ENCODE peak calls at places on chromosomes 13 and 19, in four cellular contexts. One of them, this sample, is unnamed.

GRCh38 chr13:87954116-87954515 is 282.9 kb downstream of the SLITRK5 start:
- DNase-seq in pulmonary artery endothelial cell: no peak
- DNase-seq in OCI-LY7: no peak
- DNase-seq in heart right ventricle: no peak
- DNase-seq in this sample: no peak

GRCh38 chr19:52778811-52779210 is 7.8 kb downstream of the ZNF600 start:
- DNase-seq in pulmonary artery endothelial cell: no peak
- DNase-seq in heart right ventricle: no peak
- DNase-seq in OCI-LY7: no peak
- DNase-seq in this sample: no peak

GRCh38 chr13:104764600-104764999 is 1698.4 kb upstream of the SLC10A2 start:
- DNase-seq in heart right ventricle: no peak
- DNase-seq in OCI-LY7: no peak
- DNase-seq in pulmonary artery endothelial cell: no peak
- DNase-seq in this sample: no peak

GRCh38 chr19:45376045-45376724 is 5.8 kb upstream of the ERCC2 start:
- DNase-seq in OCI-LY7: no peak
- DNase-seq in pulmonary artery endothelial cell: peak; percentile 91
- DNase-seq in heart right ventricle: no peak
- DNase-seq in this sample: peak; percentile 87

GRCh38 chr19:22545751-22546150 is 88.4 kb upstream of the ZNF492 start:
- DNase-seq in OCI-LY7: peak; percentile 57
- DNase-seq in pulmonary artery endothelial cell: no peak
- DNase-seq in heart right ventricle: peak; percentile 21
- DNase-seq in this sample: peak; percentile 86

GRCh38 chr19:19405919-19406877 is 723 bp downstream of the GATAD2A start:
- DNase-seq in heart right ventricle: peak; percentile 61
- DNase-seq in OCI-LY7: peak; percentile 52
- DNase-seq in pulmonary artery endothelial cell: no peak
- DNase-seq in this sample: peak; percentile 54

GRCh38 chr19:47257411-47258169 is 1.3 kb downstream of the CCDC9 start:
- DNase-seq in heart right ventricle: no peak
- DNase-seq in OCI-LY7: no peak
- DNase-seq in pulmonary artery endothelial cell: no peak
- DNase-seq in this sample: no peak

GRCh38 chr19:53951947-53952346 is 10.8 kb upstream of the CACNG8 start:
- DNase-seq in OCI-LY7: no peak
- DNase-seq in heart right ventricle: no peak
- DNase-seq in pulmonary artery endothelial cell: no peak
- DNase-seq in this sample: no peak

GRCh38 chr13:56335775-56336174 is 804.9 kb upstream of the PRR20A start:
- DNase-seq in heart right ventricle: no peak
- DNase-seq in OCI-LY7: no peak
- DNase-seq in pulmonary artery endothelial cell: no peak
- DNase-seq in this sample: no peak

GRCh38 chr19:14840206-14840605 is 5.2 kb upstream of the OR7A5 start:
- DNase-seq in pulmonary artery endothelial cell: no peak
- DNase-seq in heart right ventricle: no peak
- DNase-seq in OCI-LY7: no peak
- DNase-seq in this sample: no peak

GRCh38 chr19:14542721-14543328 is 13.4 kb downstream of the TECR start:
- DNase-seq in heart right ventricle: no peak
- DNase-seq in pulmonary artery endothelial cell: no peak
- DNase-seq in OCI-LY7: no peak
- DNase-seq in this sample: no peak

GRCh38 chr19:31350693-31351211 is 1.5 kb upstream of the TSHZ3 start:
- DNase-seq in pulmonary artery endothelial cell: no peak
- DNase-seq in OCI-LY7: no peak
- DNase-seq in heart right ventricle: peak; percentile 66
- DNase-seq in this sample: peak; percentile 61

GRCh38 chr19:58098682-58098998 is 609 bp upstream of the ZSCAN18 start:
- DNase-seq in OCI-LY7: no peak
- DNase-seq in heart right ventricle: no peak
- DNase-seq in pulmonary artery endothelial cell: no peak
- DNase-seq in this sample: no peak

GRCh38 chr13:32165791-32166190 is 134.2 kb downstream of the FRY start:
- DNase-seq in heart right ventricle: peak; percentile 57
- DNase-seq in OCI-LY7: no peak
- DNase-seq in pulmonary artery endothelial cell: no peak
- DNase-seq in this sample: no peak